ENCODE peak calls at places on chromosome 11, in six cellular contexts. C is A549, H is WTC11, G is SK-N-SH, I is HCT116, L is HepG2. K is an unnamed sample.

GRCh38 chr11:10674991-10675440 is 18.5 kb downstream of the IRAG1 start:
- DNase-seq in C (no peak), G (no peak), I (no peak), H (no peak), L (no peak), K (no peak)

GRCh38 chr11:3157381-3158130 is 7.6 kb downstream of the OSBPL5 start:
- DNase-seq in H (no peak), L (no peak), I (no peak), C (no peak), G (no peak), K (peak)

GRCh38 chr11:13036235-13036634 is 27.1 kb downstream of the RASSF10 start:
- DNase-seq in H (no peak), L (no peak), C (no peak), I (no peak), G (no peak), K (no peak)

GRCh38 chr11:5596611-5597201 is at the start of gene TRIM6:
- DNase-seq in G (no peak), C (peak), I (no peak), L (no peak), H (peak), K (peak)

GRCh38 chr11:66855574-66856495 is 1.0 kb upstream of the LRFN4 start:
- DNase-seq in C (peak), G (peak), H (peak), L (peak), I (peak), K (peak)

GRCh38 chr11:35523351-35523768 is 2.1 kb downstream of the PAMR1 start:
- DNase-seq in C (no peak), G (no peak), H (no peak), I (no peak), L (no peak), K (no peak)

GRCh38 chr11:18140145-18140544 is 7.8 kb downstream of the MRGPRX3 start:
- DNase-seq in H (no peak), L (no peak), C (no peak), I (no peak), G (no peak), K (no peak)

GRCh38 chr11:66728760-66729385 is at the start of gene SPTBN2:
- DNase-seq in C (no peak), H (peak), L (no peak), G (no peak), I (no peak), K (no peak)

GRCh38 chr11:14500181-14500651 is 605 bp upstream of the COPB1 start:
- DNase-seq in H (no peak), C (peak), G (peak), I (no peak), L (peak), K (peak)
- TF ChIP-seq MAX in H (no peak), C (no peak), G (no peak), I (no peak), L (no peak), K (no peak)

GRCh38 chr11:86176165-86176884 is 68.2 kb upstream of the EED start:
- DNase-seq in G (no peak), C (no peak), L (peak), H (no peak), I (no peak), K (no peak)
- TF ChIP-seq MAX in G (no peak), C (no peak), L (no peak), H (no peak), I (no peak), K (no peak)

GRCh38 chr11:1830500-1831223 is 4.1 kb upstream of the SYT8 start:
- DNase-seq in L (peak), C (no peak), I (no peak), G (peak), H (no peak), K (no peak)
- TF ChIP-seq MAX in L (peak), C (no peak), I (no peak), G (no peak), H (no peak), K (no peak)

DNA sequence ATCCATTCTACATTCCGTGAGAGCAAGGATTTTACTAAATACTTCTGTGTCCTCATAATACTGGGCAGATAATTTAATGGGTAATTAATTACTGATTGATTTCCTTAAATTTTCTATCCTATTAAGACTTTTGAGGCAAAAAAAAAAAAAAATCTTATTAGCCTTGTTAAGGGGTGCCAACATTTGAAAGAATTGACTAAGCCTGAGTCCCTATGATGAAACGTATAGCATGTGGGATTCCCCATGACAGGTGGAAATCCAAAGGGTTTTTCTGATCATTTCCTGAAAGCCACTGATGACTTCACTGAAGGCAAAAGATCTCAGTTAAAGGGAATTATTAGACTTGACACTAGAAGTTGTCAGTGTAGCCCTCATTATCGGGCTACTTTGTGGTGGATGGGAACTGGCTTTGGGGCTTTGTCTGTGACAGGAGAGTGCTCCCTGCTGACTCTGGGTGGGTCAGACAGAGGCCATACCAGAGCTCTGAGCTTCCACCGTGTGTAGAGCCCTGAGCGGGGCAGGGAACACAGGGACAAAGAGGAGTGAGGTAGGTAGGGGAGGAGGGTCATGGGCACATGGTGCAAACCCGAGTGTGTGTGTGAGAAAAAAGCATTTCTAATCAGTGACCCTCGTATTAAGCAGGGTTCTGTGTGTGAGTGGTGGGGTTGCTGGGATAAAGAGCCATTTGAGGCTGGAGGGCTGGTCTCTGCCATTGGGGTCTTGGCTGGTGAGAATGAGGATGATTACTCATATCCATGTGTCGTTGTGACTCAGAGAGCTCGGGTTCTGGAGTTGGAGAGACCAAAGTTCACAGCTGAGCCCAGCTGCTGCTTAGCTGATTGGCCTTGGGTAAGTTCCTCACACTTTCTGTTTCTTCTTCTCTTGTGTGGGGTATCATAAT is 101.1 kb downstream of the GRIK4 start:
- DNase-seq in I (no peak), L (peak), C (peak), G (no peak), H (no peak), K (peak)
- TF ChIP-seq MAX in I (no peak), L (no peak), C (no peak), G (no peak), H (no peak), K (no peak)

DNA sequence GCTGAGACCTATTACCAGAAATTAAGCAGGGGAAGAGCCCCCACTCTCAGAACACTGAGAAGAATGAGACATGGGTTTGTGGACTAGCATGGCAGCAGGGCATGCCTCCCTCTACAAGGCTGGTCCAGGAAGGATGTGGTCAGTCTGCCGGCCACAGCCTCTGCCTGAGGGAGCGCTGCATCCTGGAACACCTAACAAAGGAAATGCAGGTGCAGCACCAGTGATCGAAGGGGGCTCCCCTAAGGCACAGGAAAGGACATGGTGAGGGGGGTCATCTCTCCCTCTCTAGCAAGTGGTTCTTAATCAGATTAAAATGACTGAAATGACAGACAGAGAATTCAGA is 40.6 kb upstream of the ARL14EP start:
- DNase-seq in G (no peak), I (no peak), H (no peak), L (no peak), C (no peak), K (no peak)
- TF ChIP-seq MAX in G (no peak), I (no peak), H (no peak), L (no peak), C (no peak), K (no peak)

DNA sequence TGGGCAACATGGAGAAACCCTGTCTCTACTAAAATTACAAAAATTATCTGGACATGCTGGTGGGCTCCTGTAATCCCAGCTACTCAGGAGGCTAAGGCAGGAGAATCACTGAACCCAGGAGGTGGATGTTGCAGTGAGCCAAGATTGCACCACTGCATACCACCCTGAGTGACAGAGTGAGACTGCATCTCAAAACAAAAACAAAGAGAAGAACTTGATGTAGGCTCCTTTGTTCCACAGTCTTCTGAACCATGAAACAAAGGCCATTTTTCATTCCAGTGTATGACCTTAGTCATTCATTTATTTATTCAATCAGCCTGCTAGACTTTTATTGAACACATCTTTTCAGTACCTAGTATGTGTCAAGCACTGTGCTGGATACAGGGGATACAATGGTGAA is 369.6 kb downstream of the FAT3 start:
- DNase-seq in C (no peak), H (no peak), L (no peak), I (no peak), G (no peak), K (no peak)
- TF ChIP-seq MAX in C (no peak), H (no peak), L (no peak), I (no peak), G (no peak), K (no peak)

GRCh38 chr11:132499661-132500060 is 1032.6 kb downstream of the OPCML start:
- DNase-seq in G (no peak), I (no peak), H (no peak), C (no peak), L (no peak), K (no peak)
- TF ChIP-seq MAX in G (no peak), I (no peak), H (no peak), C (no peak), L (no peak), K (no peak)

GRCh38 chr11:60945295-60945667 is 6.7 kb downstream of the SLC15A3 start:
- DNase-seq in G (no peak), C (no peak), I (no peak), H (no peak), L (no peak), K (no peak)
- TF ChIP-seq MAX in G (no peak), C (no peak), I (no peak), H (no peak), L (no peak), K (no peak)

DNA sequence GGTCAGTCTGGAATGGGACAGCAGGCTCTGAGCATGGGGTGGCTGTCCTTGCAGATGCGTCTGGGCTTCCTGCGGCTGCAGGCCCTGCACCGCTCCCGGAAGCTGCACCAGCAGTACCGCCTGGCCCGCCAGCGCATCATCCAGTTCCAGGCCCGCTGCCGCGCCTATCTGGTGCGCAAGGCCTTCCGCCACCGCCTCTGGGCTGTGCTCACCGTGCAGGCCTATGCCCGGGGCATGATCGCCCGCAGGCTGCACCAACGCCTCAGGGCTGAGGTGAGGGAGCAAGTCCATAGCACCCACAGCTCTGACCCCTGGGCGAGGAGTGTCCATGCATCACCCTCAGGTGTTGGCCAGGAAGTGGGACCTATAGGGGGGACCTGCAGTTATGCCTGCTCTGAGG is 51.6 kb downstream of the MYO7A start:
- DNase-seq in L (no peak), C (no peak), I (no peak), G (no peak), H (no peak), K (no peak)
- TF ChIP-seq MAX in L (no peak), C (no peak), I (no peak), G (no peak), H (no peak), K (no peak)

GRCh38 chr11:118057424-118058145 is 19.3 kb upstream of the TMPRSS4 start:
- DNase-seq in L (no peak), G (no peak), I (no peak), H (no peak), C (no peak), K (no peak)
- TF ChIP-seq MAX in L (no peak), G (no peak), I (no peak), H (no peak), C (no peak), K (no peak)